ENCODE peak calls at places on chromosome 17, in five cellular contexts. One of them, this sample, is unnamed.

GRCh38 chr17:67417507-67417906 is 40.4 kb downstream of the PITPNC1 start:
- DNase-seq in SK-N-SH: no peak
- DNase-seq in PC-9: no peak
- DNase-seq in MM.1S: no peak
- DNase-seq in PC-3: no peak
- DNase-seq in this sample: no peak

GRCh38 chr17:77375917-77376651 is 235.3 kb downstream of the SEC14L1 start:
- DNase-seq in SK-N-SH: peak; percentile 82
- DNase-seq in PC-9: no peak
- DNase-seq in MM.1S: no peak
- DNase-seq in PC-3: no peak
- DNase-seq in this sample: peak; percentile 42

GRCh38 chr17:40559954-40560591 is 5.2 kb downstream of the CCR7 start:
- DNase-seq in SK-N-SH: peak; percentile 91
- DNase-seq in PC-9: peak; percentile 91
- DNase-seq in MM.1S: peak; percentile 74
- DNase-seq in PC-3: peak; percentile 90
- DNase-seq in this sample: peak; percentile 91

GRCh38 chr17:69486779-69487637 is 72.5 kb downstream of the MAP2K6 start:
- DNase-seq in SK-N-SH: no peak
- DNase-seq in PC-9: no peak
- DNase-seq in MM.1S: no peak
- DNase-seq in PC-3: no peak
- DNase-seq in this sample: no peak

GRCh38 chr17:67441052-67441738 is 64.1 kb downstream of the PITPNC1 start:
- DNase-seq in SK-N-SH: no peak
- DNase-seq in PC-9: peak; percentile 24
- DNase-seq in MM.1S: no peak
- DNase-seq in PC-3: peak; percentile 89
- DNase-seq in this sample: peak; percentile 73

GRCh38 chr17:48907713-48908046 is 527 bp upstream of the UBE2Z start:
- DNase-seq in SK-N-SH: no peak
- DNase-seq in PC-9: no peak
- DNase-seq in MM.1S: peak; percentile 34
- DNase-seq in PC-3: peak; percentile 47
- DNase-seq in this sample: no peak

GRCh38 chr17:76011951-76012350 is 11.3 kb downstream of the CDK3 start:
- DNase-seq in SK-N-SH: no peak
- DNase-seq in PC-9: no peak
- DNase-seq in MM.1S: no peak
- DNase-seq in PC-3: no peak
- DNase-seq in this sample: no peak

GRCh38 chr17:2157081-2157480 is 102.2 kb downstream of the HIC1 start:
- DNase-seq in SK-N-SH: no peak
- DNase-seq in PC-9: no peak
- DNase-seq in MM.1S: no peak
- DNase-seq in PC-3: no peak
- DNase-seq in this sample: no peak

GRCh38 chr17:36608280-36608679 is 6.9 kb downstream of the MRM1 start:
- DNase-seq in SK-N-SH: no peak
- DNase-seq in PC-9: no peak
- DNase-seq in MM.1S: no peak
- DNase-seq in PC-3: no peak
- DNase-seq in this sample: no peak

GRCh38 chr17:35865412-35866355 is 3.0 kb downstream of the HEATR9 start:
- DNase-seq in SK-N-SH: no peak
- DNase-seq in PC-9: no peak
- DNase-seq in MM.1S: no peak
- DNase-seq in PC-3: peak; percentile 57
- DNase-seq in this sample: no peak

GRCh38 chr17:18920911-18921441 is 31.0 kb upstream of the SLC5A10 start:
- DNase-seq in SK-N-SH: no peak
- DNase-seq in PC-9: no peak
- DNase-seq in MM.1S: peak; percentile 60
- DNase-seq in PC-3: peak; percentile 74
- DNase-seq in this sample: no peak

GRCh38 chr17:67392111-67392510 is 15.0 kb downstream of the PITPNC1 start:
- DNase-seq in SK-N-SH: no peak
- DNase-seq in PC-9: no peak
- DNase-seq in MM.1S: no peak
- DNase-seq in PC-3: no peak
- DNase-seq in this sample: no peak

GRCh38 chr17:73182616-73183310 is 10.1 kb upstream of the COG1 start:
- DNase-seq in SK-N-SH: peak; percentile 62
- DNase-seq in PC-9: no peak
- DNase-seq in MM.1S: no peak
- DNase-seq in PC-3: no peak
- DNase-seq in this sample: no peak

GRCh38 chr17:17751489-17751995 is 70.3 kb downstream of the RAI1 start:
- DNase-seq in SK-N-SH: no peak
- DNase-seq in PC-9: peak; percentile 16
- DNase-seq in MM.1S: no peak
- DNase-seq in PC-3: no peak
- DNase-seq in this sample: no peak

GRCh38 chr17:42530952-42531454 is 5.0 kb upstream of the NAGLU start:
- DNase-seq in SK-N-SH: no peak
- DNase-seq in PC-9: no peak
- DNase-seq in MM.1S: no peak
- DNase-seq in PC-3: no peak
- DNase-seq in this sample: no peak

DNA sequence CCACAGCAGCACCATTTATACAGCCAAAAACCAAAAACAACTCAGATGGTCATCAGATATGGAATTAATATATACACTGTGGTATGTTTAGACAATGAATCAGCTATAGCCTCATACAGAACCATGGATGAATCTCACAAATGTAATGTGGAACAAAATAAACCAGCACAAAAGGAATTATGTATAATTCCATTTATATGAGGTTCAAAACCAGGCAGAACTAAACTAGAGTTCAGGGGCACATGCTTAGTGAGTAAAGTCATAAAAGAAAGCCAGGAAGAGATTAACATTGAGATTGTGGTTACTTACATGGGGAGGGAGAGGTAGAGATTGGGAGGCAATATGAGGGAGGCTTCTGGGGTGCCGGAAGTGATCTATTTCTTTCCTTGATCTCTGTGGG is 231.1 kb downstream of the COPRS start:
- DNase-seq in SK-N-SH: no peak
- DNase-seq in PC-9: no peak
- DNase-seq in MM.1S: no peak
- DNase-seq in PC-3: peak; percentile 70
- DNase-seq in this sample: no peak
- H3F3A ChIP-seq in SK-N-SH: peaks cover 26% of the 10 kb centered on the region
- H3F3A ChIP-seq in PC-9: no peaks in the 10 kb centered on the region
- H3F3A ChIP-seq in MM.1S: no peaks in the 10 kb centered on the region
- H3F3A ChIP-seq in PC-3: no peaks in the 10 kb centered on the region
- H3F3A ChIP-seq in this sample: no peaks in the 10 kb centered on the region

DNA sequence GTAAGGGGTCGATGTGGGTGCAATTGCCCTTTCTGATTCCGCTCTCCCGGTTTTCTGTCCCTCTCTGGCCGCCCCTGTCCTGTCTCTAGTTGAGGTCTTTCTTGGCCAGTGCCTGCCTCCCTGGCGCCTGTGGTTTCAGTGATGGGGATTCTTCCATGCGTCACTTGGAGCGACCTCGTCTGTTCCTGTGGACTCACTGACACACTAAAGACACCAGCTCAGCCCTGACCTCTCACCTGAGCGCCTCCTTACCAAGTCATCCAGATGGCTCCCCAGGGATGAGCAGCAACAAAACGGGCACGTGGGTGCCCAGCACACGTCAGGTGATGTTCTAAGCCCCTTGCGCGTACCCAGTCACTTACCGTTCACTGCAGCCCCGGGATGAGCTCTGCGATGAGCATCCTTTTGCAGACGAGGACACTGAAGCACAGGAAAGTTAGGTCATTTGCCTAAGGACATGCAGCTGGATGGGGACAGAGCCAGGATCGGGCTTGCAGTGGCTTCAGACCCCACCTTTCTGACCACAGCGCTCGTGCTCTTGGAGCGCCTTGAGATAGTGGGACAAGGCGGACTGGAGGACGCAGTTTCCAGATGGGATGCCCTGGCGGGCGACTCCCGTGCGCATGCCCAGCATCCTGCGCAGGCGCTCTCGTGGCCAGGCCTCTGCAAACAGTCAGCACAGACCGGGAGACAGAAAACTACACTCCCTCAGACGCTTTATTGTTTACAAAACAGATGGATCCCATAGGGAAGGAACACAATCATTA is 11.5 kb upstream of the LGALS3BP start:
- DNase-seq in SK-N-SH: peak; percentile 19
- DNase-seq in PC-9: no peak
- DNase-seq in MM.1S: no peak
- DNase-seq in PC-3: no peak
- DNase-seq in this sample: no peak
- H3K27ac ChIP-seq in SK-N-SH: no peak overlapping the region
- H3K27ac ChIP-seq in PC-9: no peak overlapping the region
- H3K27ac ChIP-seq in MM.1S: no peak overlapping the region
- H3K27ac ChIP-seq in PC-3: no peak overlapping the region
- H3K27ac ChIP-seq in this sample: no peak overlapping the region

DNA sequence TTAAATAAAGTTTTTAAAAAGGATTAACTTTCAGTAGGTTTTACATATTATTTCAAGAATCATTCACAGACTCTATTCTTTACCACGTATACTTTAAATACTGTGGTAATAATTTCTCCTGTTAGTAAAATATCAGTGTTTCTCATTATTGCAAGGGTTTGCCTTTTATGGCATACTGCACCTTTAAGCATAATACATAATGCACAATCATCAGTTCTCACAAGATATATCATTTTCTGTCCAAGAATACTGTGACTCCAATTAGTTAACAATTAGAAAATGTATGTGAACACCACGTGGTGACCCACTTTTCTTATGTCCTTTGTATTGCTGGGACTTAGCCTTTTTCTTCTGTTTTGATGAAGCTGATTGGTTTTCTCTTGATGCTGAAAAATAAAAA is 25.7 kb downstream of the NME2 start:
- DNase-seq in SK-N-SH: no peak
- DNase-seq in PC-9: no peak
- DNase-seq in MM.1S: no peak
- DNase-seq in PC-3: no peak
- DNase-seq in this sample: no peak
- H3F3A ChIP-seq in SK-N-SH: peaks cover 14% of the 10 kb centered on the region
- H3F3A ChIP-seq in PC-9: peaks cover 24% of the 10 kb centered on the region
- H3F3A ChIP-seq in MM.1S: no peaks in the 10 kb centered on the region
- H3F3A ChIP-seq in PC-3: no peaks in the 10 kb centered on the region
- H3F3A ChIP-seq in this sample: peaks cover 4% of the 10 kb centered on the region

GRCh38 chr17:7403902-7404736 is at the start of gene TMEM256:
- DNase-seq in SK-N-SH: peak; percentile 93
- DNase-seq in PC-9: peak; percentile 99
- DNase-seq in MM.1S: peak; percentile 99
- DNase-seq in PC-3: peak; percentile 97
- DNase-seq in this sample: peak; percentile 100
- H3K27ac ChIP-seq in SK-N-SH: peak within 1 kb of the TSS; percentile 76
- H3K27ac ChIP-seq in PC-9: peak within 1 kb of the TSS; percentile 51
- H3K27ac ChIP-seq in MM.1S: peak within 1 kb of the TSS; percentile 55
- H3K27ac ChIP-seq in PC-3: peak within 1 kb of the TSS; percentile 13
- H3K27ac ChIP-seq in this sample: peak within 1 kb of the TSS; percentile 58

DNA sequence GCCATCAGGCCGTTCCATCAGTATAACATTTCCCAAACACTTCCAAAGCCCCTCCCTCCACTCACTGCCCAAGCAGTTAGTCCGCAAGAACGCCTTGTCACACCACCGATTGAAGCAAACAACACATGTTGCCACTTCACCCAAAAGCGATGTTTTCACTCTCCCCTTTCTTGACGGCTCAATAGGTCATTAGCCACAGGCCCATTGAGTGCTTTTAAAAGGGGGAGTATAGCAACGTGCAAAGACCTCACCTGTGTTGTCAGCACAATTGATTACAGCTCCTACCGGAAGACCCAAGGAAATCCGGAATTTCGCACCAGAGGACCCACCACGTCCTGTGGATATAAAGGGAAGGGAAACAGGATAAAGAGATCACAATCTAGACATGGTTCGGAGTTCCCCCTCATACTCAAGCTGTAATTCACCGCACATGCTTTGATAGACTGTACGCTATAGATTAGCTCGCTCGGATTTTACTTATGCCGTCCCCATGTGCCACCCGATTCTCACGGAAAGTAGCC is 690 bp downstream of the RPL23 start:
- DNase-seq in SK-N-SH: no peak
- DNase-seq in PC-9: no peak
- DNase-seq in MM.1S: peak; percentile 12
- DNase-seq in PC-3: no peak
- DNase-seq in this sample: no peak
- H3F3A ChIP-seq in SK-N-SH: peaks cover 69% of the 10 kb centered on the region
- H3F3A ChIP-seq in PC-9: peaks cover 66% of the 10 kb centered on the region
- H3F3A ChIP-seq in MM.1S: peaks cover 66% of the 10 kb centered on the region
- H3F3A ChIP-seq in PC-3: no peaks in the 10 kb centered on the region
- H3F3A ChIP-seq in this sample: peaks cover 59% of the 10 kb centered on the region

GRCh38 chr17:57475786-57476185 is 219.5 kb downstream of the MSI2 start:
- DNase-seq in SK-N-SH: no peak
- DNase-seq in PC-9: no peak
- DNase-seq in MM.1S: no peak
- DNase-seq in PC-3: no peak
- DNase-seq in this sample: peak; percentile 48

GRCh38 chr17:57478433-57478832 is 222.1 kb downstream of the MSI2 start:
- DNase-seq in SK-N-SH: no peak
- DNase-seq in PC-9: no peak
- DNase-seq in MM.1S: no peak
- DNase-seq in PC-3: no peak
- DNase-seq in this sample: no peak

GRCh38 chr17:57478851-57479250 is 222.5 kb downstream of the MSI2 start:
- DNase-seq in SK-N-SH: no peak
- DNase-seq in PC-9: no peak
- DNase-seq in MM.1S: no peak
- DNase-seq in PC-3: no peak
- DNase-seq in this sample: no peak

GRCh38 chr17:57480438-57481196 is 224.3 kb downstream of the MSI2 start:
- DNase-seq in SK-N-SH: peak; percentile 61
- DNase-seq in PC-9: peak; percentile 7
- DNase-seq in MM.1S: peak; percentile 84
- DNase-seq in PC-3: peak; percentile 84
- DNase-seq in this sample: no peak

DNA sequence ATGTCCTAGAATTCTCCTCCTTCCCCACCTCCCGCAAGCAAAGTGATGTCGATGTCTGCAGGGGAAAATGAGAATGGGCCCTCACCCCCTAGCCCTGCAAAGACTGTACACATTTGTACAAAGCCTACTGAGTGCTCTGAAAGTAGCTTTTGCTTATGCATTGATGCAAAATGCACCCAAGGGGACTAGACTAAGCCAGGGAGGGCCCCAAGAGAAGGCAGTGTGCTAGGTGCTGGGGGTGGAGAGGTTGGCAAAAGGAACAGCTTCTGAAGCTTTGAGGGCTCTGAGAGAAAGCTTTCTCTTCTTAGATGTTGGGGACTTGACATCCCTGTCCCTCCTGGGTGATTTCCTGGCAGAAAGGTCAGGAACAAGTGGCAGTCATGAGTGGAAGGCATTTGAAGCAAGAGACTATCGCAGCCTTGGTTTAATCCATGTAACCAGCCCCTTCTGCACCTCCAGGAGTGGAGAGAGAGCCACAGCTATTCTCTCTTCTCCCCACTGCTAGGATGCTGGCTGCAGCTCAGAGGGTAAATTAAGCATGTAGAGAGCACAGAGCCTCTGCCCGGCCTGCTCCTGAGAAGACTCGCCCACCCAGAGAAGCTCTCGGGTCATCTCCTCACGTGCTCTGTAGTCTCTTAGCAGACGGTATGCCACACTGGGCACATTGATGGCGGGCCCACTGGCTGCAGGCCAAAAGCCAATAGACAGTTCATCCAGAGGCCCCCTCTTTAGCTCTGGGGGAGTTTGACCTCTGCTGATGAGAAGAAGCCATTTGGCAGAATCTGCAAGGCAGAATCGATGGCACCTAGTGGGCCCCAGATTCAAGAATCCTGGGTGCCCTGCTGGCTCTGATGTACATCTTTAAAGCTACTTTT is 221.4 kb downstream of the MSI2 start:
- DNase-seq in SK-N-SH: no peak
- DNase-seq in PC-9: no peak
- DNase-seq in MM.1S: no peak
- DNase-seq in PC-3: no peak
- DNase-seq in this sample: no peak
- H3K27ac ChIP-seq in SK-N-SH: no peak overlapping the region
- H3K27ac ChIP-seq in PC-9: no peak overlapping the region
- H3K27ac ChIP-seq in MM.1S: peak overlapping the region; percentile 84
- H3K27ac ChIP-seq in PC-3: no peak overlapping the region
- H3K27ac ChIP-seq in this sample: no peak overlapping the region

This sample was measured in neural progenitor cell.